ENCODE peak calls at places on chromosomes 2 and 18, in ten cellular contexts. Q, M, D, U, Y, R, T, G, O and F are unnamed samples.
A peak's percentile ranks its signal among the peaks of the same experiment; 100 is the strongest.

GRCh38 chr2:231627384-231628156 is 34.9 kb downstream of the TEX44 start:
- DNase-seq in Y (no peak), T (no peak), R (no peak), D (no peak), G (no peak), M (no peak), Q (no peak), U (no peak), O (no peak), F (no peak)

GRCh38 chr18:78892201-78892600 is 87.4 kb upstream of the SALL3 start:
- DNase-seq in R (no peak), O (no peak), G (no peak), M (no peak), D (no peak), Q (no peak), Y (no peak), U (no peak), T (no peak), F (no peak)

GRCh38 chr2:206084870-206085741 is 868 bp downstream of the INO80D start:
- DNase-seq in R (peak; percentile 60), G (peak; percentile 42), M (no peak), Q (peak; percentile 44), Y (peak; percentile 54), U (peak; percentile 45), O (peak; percentile 56), D (peak; percentile 33), T (peak; percentile 23), F (peak; percentile 29)

GRCh38 chr2:6993230-6993640 is 76.0 kb downstream of the RNF144A start:
- DNase-seq in M (no peak), D (peak; percentile 46), R (no peak), U (no peak), T (peak; percentile 70), Q (no peak), G (peak; percentile 61), O (no peak), Y (no peak), F (peak; percentile 34)

GRCh38 chr2:13227543-13227942 is 510.8 kb downstream of the TRIB2 start:
- DNase-seq in D (no peak), U (no peak), Y (no peak), R (no peak), Q (no peak), G (no peak), T (no peak), O (no peak), M (no peak), F (no peak)

GRCh38 chr2:111665011-111665410 is 219.0 kb downstream of the ANAPC1 start:
- DNase-seq in R (peak; percentile 33), G (no peak), Y (no peak), Q (no peak), T (no peak), U (no peak), O (no peak), M (no peak), D (no peak), F (no peak)

GRCh38 chr2:175631247-175631628 is 370.8 kb downstream of the LNPK start:
- DNase-seq in M (no peak), G (no peak), T (no peak), O (no peak), Y (no peak), U (no peak), D (no peak), Q (no peak), R (no peak), F (no peak)

GRCh38 chr18:26488417-26489009 is 59.8 kb downstream of the KCTD1 start:
- DNase-seq in G (no peak), T (no peak), Y (no peak), D (no peak), U (no peak), O (no peak), M (no peak), R (no peak), Q (no peak), F (no peak)

DNA sequence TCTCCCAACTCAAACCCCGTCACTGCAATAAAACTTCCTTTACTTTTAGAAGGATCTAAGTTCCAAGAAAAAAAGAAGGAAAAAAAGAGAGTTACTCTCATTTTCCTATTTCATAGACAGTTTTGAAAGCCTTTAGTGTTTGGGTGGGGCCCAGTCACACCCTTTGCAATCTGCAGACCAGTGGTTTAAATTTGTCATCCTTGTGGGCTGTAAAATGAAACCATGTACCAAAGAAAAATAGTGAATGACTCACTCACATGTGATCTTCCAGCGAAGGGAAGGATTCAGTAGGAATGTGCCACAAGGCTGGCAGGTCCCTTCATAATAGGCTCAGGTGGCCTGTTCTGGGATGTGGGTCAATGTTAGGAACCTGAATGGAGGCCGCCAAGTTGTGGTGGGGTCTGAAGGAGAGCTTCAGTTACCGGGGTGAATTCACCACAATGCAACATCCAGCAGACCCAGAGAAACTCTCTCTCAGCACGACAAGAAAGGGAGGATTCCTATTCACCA is 28.3 kb downstream of the ANXA4 start:
- DNase-seq in O (peak; percentile 77), D (peak; percentile 41), T (peak; percentile 61), M (peak; percentile 87), Y (no peak), R (no peak), U (no peak), G (peak; percentile 26), Q (peak; percentile 65), F (peak; percentile 27)
- TF ChIP-seq POLR2A in O (no peak), D (no peak), T (no peak), M (no peak), Y (no peak), R (no peak), U (no peak), G (no peak), Q (no peak), F (no peak)

GRCh38 chr2:128032092-128032491 is 4.2 kb upstream of the SAP130 start:
- DNase-seq in D (no peak), U (no peak), O (no peak), G (no peak), Y (no peak), T (no peak), Q (no peak), R (no peak), M (no peak), F (no peak)

GRCh38 chr2:128027801-128028667 is at the start of gene SAP130:
- DNase-seq in M (peak; percentile 79), U (peak; percentile 99), Y (peak; percentile 98), T (peak; percentile 96), O (peak; percentile 95), D (peak; percentile 99), G (peak; percentile 99), R (peak; percentile 99), Q (peak; percentile 99), F (peak; percentile 99)

GRCh38 chr2:128026422-128027277 is 1.2 kb downstream of the SAP130 start:
- DNase-seq in D (no peak), Y (no peak), M (no peak), U (no peak), Q (no peak), G (no peak), T (peak; percentile 32), O (no peak), R (no peak), F (no peak)

GRCh38 chr2:128028668-128029054 is 802 bp upstream of the SAP130 start:
- DNase-seq in O (no peak), G (no peak), R (no peak), Y (no peak), T (no peak), Q (no peak), M (no peak), U (no peak), D (no peak), F (no peak)

DNA sequence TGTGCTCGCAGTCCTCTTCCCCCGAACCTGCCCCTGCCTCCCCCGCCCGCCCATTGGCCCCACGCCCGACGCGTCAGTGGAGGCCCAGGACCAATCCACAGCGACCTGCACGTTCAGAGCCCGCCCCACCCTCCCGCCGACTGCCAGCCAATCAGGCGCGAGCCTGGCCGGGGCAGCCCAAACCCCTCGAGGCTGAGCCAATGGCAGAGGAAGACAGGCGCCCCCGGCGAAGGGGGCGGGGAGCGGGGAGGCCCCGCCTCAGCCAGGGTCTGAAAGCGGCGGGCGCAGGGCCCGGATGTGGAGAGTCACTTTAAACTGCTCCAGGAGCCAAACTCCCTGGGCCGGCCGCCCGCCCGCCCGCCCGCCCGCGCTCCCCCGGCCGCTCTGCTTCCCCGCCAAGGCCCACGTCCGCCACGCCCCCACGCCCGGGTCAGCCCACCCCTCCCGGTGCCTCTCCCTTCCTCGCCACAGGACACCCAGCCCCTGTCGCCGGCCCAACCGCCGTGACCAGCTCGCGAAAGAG is 520 bp downstream of the SAP130 start:
- DNase-seq in Y (peak; percentile 100), Q (peak; percentile 100), U (peak; percentile 99), M (peak; percentile 96), D (peak; percentile 99), G (peak; percentile 100), R (peak; percentile 100), T (peak; percentile 99), O (peak; percentile 98), F (peak; percentile 99)
- TF ChIP-seq POLR2A in Y (no peak), Q (no peak), U (no peak), M (no peak), D (no peak), G (no peak), R (no peak), T (no peak), O (no peak), F (no peak)

GRCh38 chr2:86441789-86442641 is 844 bp downstream of the KDM3A start:
- DNase-seq in O (peak; percentile 60), U (peak; percentile 51), T (peak; percentile 74), D (peak; percentile 62), G (peak; percentile 66), Y (peak; percentile 50), R (peak; percentile 71), Q (peak; percentile 69), M (no peak), F (peak; percentile 56)
- TF ChIP-seq POLR2A in O (peak; percentile 14), U (no peak), T (peak; percentile 1), D (peak; percentile 13), G (no peak), Y (no peak), R (no peak), Q (peak; percentile 54), M (no peak), F (no peak)

GRCh38 chr2:239276813-239277193 is 124.0 kb downstream of the HDAC4 start:
- DNase-seq in R (peak; percentile 43), U (peak; percentile 24), Y (no peak), M (no peak), T (no peak), G (no peak), D (no peak), Q (no peak), O (no peak), F (no peak)

GRCh38 chr2:239275871-239276812 is 124.7 kb downstream of the HDAC4 start:
- DNase-seq in M (no peak), G (no peak), D (peak; percentile 37), U (peak; percentile 35), Y (peak; percentile 17), O (peak; percentile 61), T (no peak), R (peak; percentile 45), Q (peak; percentile 59), F (peak; percentile 37)

GRCh38 chr2:239273280-239274234 is 127.3 kb downstream of the HDAC4 start:
- DNase-seq in R (no peak), G (no peak), T (no peak), U (peak; percentile 26), M (no peak), Y (peak; percentile 7), D (no peak), O (no peak), Q (peak; percentile 25), F (peak; percentile 55)

GRCh38 chr2:239274391-239275001 is 126.3 kb downstream of the HDAC4 start:
- DNase-seq in G (no peak), O (peak; percentile 86), M (peak; percentile 58), Q (peak; percentile 36), D (peak; percentile 76), T (no peak), U (peak; percentile 29), Y (peak; percentile 10), R (no peak), F (no peak)

DNA sequence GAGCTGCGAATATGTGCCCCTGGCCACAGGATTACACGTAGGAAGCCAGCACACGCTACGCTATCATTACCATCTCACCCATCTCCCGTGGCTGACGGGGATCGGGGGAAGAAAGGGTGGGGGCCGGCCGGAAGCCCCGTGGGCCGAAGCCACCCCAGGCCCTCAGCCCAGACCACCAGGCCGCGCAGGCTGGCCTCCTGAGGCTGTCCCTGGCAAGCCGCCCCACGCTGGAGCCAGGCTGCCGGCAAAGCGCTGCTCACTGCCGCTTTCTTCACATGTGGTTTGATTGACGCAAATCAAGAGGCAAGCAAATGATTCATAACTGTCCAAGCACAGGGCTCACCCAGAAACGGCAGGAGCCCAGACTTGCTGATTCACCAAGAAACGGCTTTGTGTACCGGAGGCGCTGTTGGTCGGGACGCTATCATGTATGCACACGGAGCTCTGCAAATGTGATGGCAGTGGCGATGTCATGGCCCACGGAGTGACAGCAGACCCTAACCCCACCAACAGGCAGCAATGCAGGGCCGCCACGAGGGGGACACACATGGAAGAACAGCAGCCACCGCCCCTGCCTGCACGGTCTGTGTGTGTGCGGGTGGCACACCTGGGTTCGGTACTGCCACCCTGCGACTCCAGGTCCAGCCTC is 125.7 kb downstream of the HDAC4 start:
- DNase-seq in M (peak; percentile 97), G (peak; percentile 64), D (peak; percentile 91), Q (peak; percentile 72), U (peak; percentile 69), R (no peak), Y (peak; percentile 18), T (no peak), O (peak; percentile 97), F (peak; percentile 41)
- TF ChIP-seq POLR2A in M (no peak), G (no peak), D (peak; percentile 69), Q (peak; percentile 18), U (no peak), R (no peak), Y (no peak), T (no peak), O (peak; percentile 25), F (no peak)